ENCODE peak calls at places on chromosomes 13 and 19, in nine cellular contexts. P is CD4-positive, alpha-beta T cell; K is K562; O is activated T-helper 2 cell treated with anti-CD3 and anti-CD28 coated beads, Interferon-gamma antibody, Interleukin-2, Interleukin-4, amounts not matched to agents 10 μg/mL and 5 μg/mL and 100 μg/mL, durations not matched to agents 14 hours and 24 hours and 36 hours; F is nucleus accumbens; Z is AG08395; V is fibroblast of pulmonary artery; E is NCI-H748 treated with DMSO at 0.1 percent for 48 hours; J is NCI-H345. S is an unnamed sample.

GRCh38 chr13:24076124-24076523 is 84.4 kb upstream of the SPATA13 start:
- DNase-seq in P (no peak), K (no peak), O (no peak), F (no peak), Z (no peak), V (no peak), E (no peak), J (no peak), S (no peak)

GRCh38 chr13:112128052-112128610 is 61.2 kb downstream of the SOX1 start:
- DNase-seq in P (no peak), K (no peak), O (no peak), F (no peak), Z (no peak), V (no peak), E (no peak), J (no peak), S (no peak)

GRCh38 chr19:15631817-15632216 is 8.9 kb upstream of the CYP4F3 start:
- DNase-seq in P (peak; percentile 8), K (peak; percentile 87), O (no peak), F (no peak), Z (no peak), V (no peak), E (no peak), J (no peak), S (peak; percentile 18)

GRCh38 chr13:103386341-103386740 is 320.1 kb upstream of the SLC10A2 start:
- DNase-seq in P (no peak), K (no peak), O (no peak), F (no peak), Z (no peak), V (peak; percentile 45), E (no peak), J (no peak), S (no peak)

GRCh38 chr13:30113983-30114491 is 193.3 kb downstream of the KATNAL1 start:
- DNase-seq in P (no peak), K (peak; percentile 13), O (no peak), F (no peak), Z (no peak), V (no peak), E (no peak), J (no peak), S (peak; percentile 48)

GRCh38 chr13:22103046-22103445 is 432.2 kb downstream of the FGF9 start:
- DNase-seq in P (no peak), K (no peak), O (no peak), F (no peak), Z (no peak), V (no peak), E (no peak), J (no peak), S (no peak)

GRCh38 chr13:57345526-57345925 is 178.5 kb downstream of the PRR20E start:
- DNase-seq in P (no peak), K (no peak), O (no peak), F (no peak), Z (no peak), V (no peak), E (no peak), J (no peak), S (no peak)

GRCh38 chr19:56769650-56770049 is 70.9 kb downstream of the PEG3 start:
- DNase-seq in P (no peak), K (no peak), O (no peak), F (no peak), Z (no peak), V (no peak), E (no peak), J (no peak), S (no peak)

GRCh38 chr13:40185393-40185792 is 481.0 kb downstream of the FOXO1 start:
- DNase-seq in P (no peak), K (no peak), O (no peak), F (no peak), Z (no peak), V (no peak), E (no peak), J (no peak), S (no peak)

GRCh38 chr19:18113827-18114226 is 16.2 kb downstream of the MAST3 start:
- DNase-seq in P (no peak), K (no peak), O (no peak), F (no peak), Z (no peak), V (no peak), E (no peak), J (no peak), S (no peak)

GRCh38 chr13:65911546-65912193 is 1318.5 kb downstream of the PCDH9 start:
- DNase-seq in P (no peak), K (no peak), O (no peak), F (no peak), Z (no peak), V (peak; percentile 53), E (no peak), J (no peak), S (no peak)

GRCh38 chr19:31231181-31231580 is 118.1 kb downstream of the TSHZ3 start:
- DNase-seq in P (no peak), K (no peak), O (no peak), F (no peak), Z (no peak), V (no peak), E (no peak), J (no peak), S (no peak)

S was measured in NCI-H69.